ENCODE peak calls at places on chromosome 16, in seven cellular contexts. K is T-cell; I is H54; R is NCI-H774; H is activated CD4-positive, alpha-beta T cell treated with anti-CD3 and anti-CD28 coated beads, Interleukin-2, amount 50 U/mL, for 4 hours; U is activated effector memory CD4-positive, alpha-beta T cell treated with anti-CD3 and anti-CD28 coated beads, Interleukin-2, amount 50 U/mL, for 16 hours; M is HuH-7.5. C is an unnamed sample.

GRCh38 chr16:30748634-30749445 is 615 bp downstream of the PHKG2 start:
- DNase-seq in K (no peak), I (no peak), R (no peak), H (no peak), U (peak; percentile 70), M (no peak), C (no peak)

GRCh38 chr16:83833921-83834320 is 26.1 kb downstream of the HSBP1 start:
- DNase-seq in K (no peak), I (no peak), R (no peak), H (no peak), U (no peak), M (no peak), C (no peak)

GRCh38 chr16:88468289-88469129 is 15.4 kb downstream of the ZFPM1 start:
- DNase-seq in K (no peak), I (peak; percentile 92), R (no peak), H (no peak), U (peak; percentile 70), M (peak; percentile 98), C (no peak)

GRCh38 chr16:47358816-47359215 is 102.0 kb downstream of the ITFG1 start:
- DNase-seq in K (no peak), I (peak; percentile 43), R (no peak), H (no peak), U (no peak), M (no peak), C (no peak)

GRCh38 chr16:78464833-78465232 is 365.4 kb downstream of the WWOX start:
- DNase-seq in K (no peak), I (no peak), R (no peak), H (no peak), U (no peak), M (no peak), C (no peak)

GRCh38 chr16:68496689-68497088 is 42.4 kb upstream of the ZFP90 start:
- DNase-seq in K (no peak), I (no peak), R (no peak), H (no peak), U (no peak), M (no peak), C (no peak)

GRCh38 chr16:25018972-25019617 is 3.9 kb upstream of the ARHGAP17 start:
- DNase-seq in K (no peak), I (no peak), R (no peak), H (no peak), U (no peak), M (no peak), C (no peak)

GRCh38 chr16:8675183-8676159 is 1.1 kb downstream of the ABAT start:
- DNase-seq in K (peak; percentile 22), I (no peak), R (no peak), H (peak; percentile 60), U (peak; percentile 85), M (peak; percentile 22), C (no peak)

GRCh38 chr16:31441956-31442355 is 633 bp downstream of the ZNF843 start:
- DNase-seq in K (no peak), I (no peak), R (no peak), H (no peak), U (peak; percentile 52), M (no peak), C (no peak)

GRCh38 chr16:67428146-67428731 is 2.7 kb upstream of the HSD11B2 start:
- DNase-seq in K (peak; percentile 48), I (peak; percentile 72), R (peak; percentile 19), H (peak; percentile 42), U (peak; percentile 82), M (peak; percentile 88), C (no peak)

GRCh38 chr16:31475949-31476304 is 4.0 kb downstream of the TGFB1I1 start:
- DNase-seq in K (no peak), I (no peak), R (no peak), H (no peak), U (no peak), M (no peak), C (no peak)

GRCh38 chr16:70677499-70678120 is 8.2 kb downstream of the MTSS2 start:
- DNase-seq in K (no peak), I (no peak), R (no peak), H (no peak), U (no peak), M (no peak), C (no peak)

GRCh38 chr16:11377156-11377555 is 31.9 kb downstream of the RMI2 start:
- DNase-seq in K (no peak), I (no peak), R (no peak), H (no peak), U (no peak), M (no peak), C (no peak)

GRCh38 chr16:81448154-81449131 is 3.8 kb downstream of the CMIP start:
- DNase-seq in K (no peak), I (no peak), R (no peak), H (no peak), U (peak; percentile 59), M (peak; percentile 88), C (no peak)

GRCh38 chr16:72736074-72736473 is 311.9 kb downstream of the ZFHX3 start:
- DNase-seq in K (no peak), I (no peak), R (no peak), H (no peak), U (no peak), M (no peak), C (no peak)

GRCh38 chr16:10767127-10767526 is 23.5 kb downstream of the NUBP1 start:
- DNase-seq in K (no peak), I (no peak), R (no peak), H (no peak), U (no peak), M (no peak), C (no peak)

GRCh38 chr16:53629151-53629550 is 74.5 kb downstream of the RPGRIP1L start:
- DNase-seq in K (no peak), I (no peak), R (no peak), H (no peak), U (no peak), M (no peak), C (no peak)

GRCh38 chr16:66930189-66930588 is 4.0 kb downstream of the CIAO2B start:
- DNase-seq in K (no peak), I (peak; percentile 84), R (no peak), H (no peak), U (no peak), M (no peak), C (no peak)

GRCh38 chr16:82700541-82701240 is 73.9 kb downstream of the CDH13 start:
- DNase-seq in K (no peak), I (no peak), R (no peak), H (no peak), U (no peak), M (no peak), C (no peak)

GRCh38 chr16:68197250-68197649 is 38.7 kb downstream of the ESRP2 start:
- DNase-seq in K (no peak), I (no peak), R (no peak), H (no peak), U (no peak), M (no peak), C (no peak)

GRCh38 chr16:67927131-67927941 is 4.3 kb downstream of the CTRL start:
- DNase-seq in K (no peak), I (no peak), R (no peak), H (no peak), U (no peak), M (no peak), C (no peak)

GRCh38 chr16:91484-91883 is 13.5 kb downstream of the MPG start:
- DNase-seq in K (no peak), I (no peak), R (no peak), H (no peak), U (no peak), M (no peak), C (no peak)